ENCODE peak calls at places on chromosomes 13 and 19, in ten cellular contexts. R, W, U, T, L, M, P, J, C and K are unnamed samples.
A peak's percentile ranks its signal among the peaks of the same experiment; 100 is the strongest.

GRCh38 chr19:45800009-45800553 is 7.4 kb upstream of the DMWD start:
- DNase-seq in L (no peak), T (no peak), P (no peak), J (no peak), C (no peak), M (no peak), U (no peak), R (no peak), W (no peak), K (no peak)

GRCh38 chr19:13784731-13785452 is 10.4 kb upstream of the ZSWIM4 start:
- DNase-seq in M (peak; percentile 73), U (peak; percentile 79), P (peak; percentile 20), R (no peak), L (peak; percentile 63), J (peak; percentile 83), C (peak; percentile 68), W (peak; percentile 37), T (peak; percentile 42), K (peak; percentile 79)

GRCh38 chr13:78190296-78190695 is 271.7 kb upstream of the EDNRB start:
- DNase-seq in L (no peak), C (no peak), M (no peak), W (no peak), R (no peak), J (no peak), P (no peak), T (no peak), U (no peak), K (no peak)

GRCh38 chr13:38180100-38180499 is 169.6 kb upstream of the UFM1 start:
- DNase-seq in P (no peak), R (no peak), T (no peak), J (no peak), L (no peak), U (no peak), C (no peak), W (no peak), M (no peak), K (no peak)

GRCh38 chr13:112986470-112986869 is 17.5 kb downstream of the MCF2L start:
- DNase-seq in R (no peak), L (no peak), P (no peak), M (no peak), C (no peak), W (no peak), T (no peak), J (no peak), U (no peak), K (no peak)

GRCh38 chr13:72698164-72698563 is 29.3 kb downstream of the MZT1 start:
- DNase-seq in R (no peak), T (no peak), C (no peak), W (no peak), M (no peak), L (no peak), J (no peak), P (no peak), U (no peak), K (no peak)

GRCh38 chr19:42038675-42039074 is 31.3 kb downstream of the GRIK5 start:
- DNase-seq in T (no peak), P (no peak), R (no peak), L (no peak), U (no peak), J (no peak), C (no peak), M (no peak), W (no peak), K (no peak)

GRCh38 chr13:42715909-42716308 is 65.5 kb upstream of the FAM216B start:
- DNase-seq in J (no peak), U (no peak), C (no peak), R (no peak), P (no peak), L (no peak), T (no peak), M (no peak), W (no peak), K (no peak)

GRCh38 chr13:109678459-109678858 is 107.9 kb downstream of the IRS2 start:
- DNase-seq in L (no peak), W (no peak), U (no peak), T (no peak), R (no peak), M (no peak), J (no peak), C (no peak), P (no peak), K (no peak)

GRCh38 chr19:40597329-40597838 is 3.8 kb upstream of the LTBP4 start:
- DNase-seq in L (no peak), C (no peak), P (no peak), R (no peak), W (no peak), J (no peak), M (no peak), U (no peak), T (no peak), K (no peak)

GRCh38 chr13:53499551-53499950 is 470.9 kb downstream of the OLFM4 start:
- DNase-seq in J (no peak), M (no peak), P (no peak), L (no peak), W (no peak), U (no peak), C (peak; percentile 10), T (no peak), R (no peak), K (no peak)

GRCh38 chr19:3346677-3347353 is 19.6 kb upstream of the NFIC start:
- DNase-seq in W (no peak), J (no peak), L (no peak), C (peak; percentile 84), U (no peak), P (no peak), T (no peak), M (no peak), R (peak; percentile 82), K (no peak)

GRCh38 chr13:90545070-90545840 is 802.2 kb upstream of the MIR17HG start:
- DNase-seq in R (no peak), W (no peak), M (no peak), P (no peak), J (no peak), U (no peak), C (peak; percentile 28), L (no peak), T (no peak), K (no peak)

GRCh38 chr19:3224346-3225325 is at the start of gene CELF5:
- DNase-seq in T (peak; percentile 14), L (peak; percentile 42), R (no peak), W (no peak), J (peak; percentile 65), P (no peak), C (peak; percentile 27), U (peak; percentile 80), M (peak; percentile 27), K (peak; percentile 82)

GRCh38 chr13:97976551-97977375 is 23.3 kb downstream of the IPO5 start:
- DNase-seq in T (no peak), U (peak; percentile 68), L (no peak), C (no peak), J (peak; percentile 26), P (no peak), M (no peak), R (peak; percentile 64), W (peak; percentile 83), K (no peak)

GRCh38 chr19:6220385-6221191 is 59.2 kb downstream of the MLLT1 start:
- DNase-seq in P (no peak), J (no peak), U (no peak), L (no peak), T (no peak), M (no peak), W (no peak), R (no peak), C (no peak), K (no peak)

GRCh38 chr13:53200498-53201453 is 172.2 kb downstream of the OLFM4 start:
- DNase-seq in J (peak; percentile 12), L (peak; percentile 16), C (no peak), P (no peak), U (peak; percentile 89), R (no peak), M (no peak), T (no peak), W (no peak), K (peak; percentile 93)

GRCh38 chr13:30734434-30734833 is 909 bp upstream of the ALOX5AP start:
- DNase-seq in R (no peak), P (no peak), C (no peak), T (no peak), J (no peak), U (no peak), W (no peak), M (no peak), L (no peak), K (no peak)

GRCh38 chr19:14972676-14973075 is 7.0 kb downstream of the SLC1A6 start:
- DNase-seq in W (no peak), P (no peak), T (no peak), U (no peak), C (no peak), M (no peak), L (no peak), R (no peak), J (no peak), K (no peak)

GRCh38 chr13:108985166-108985565 is 355.8 kb downstream of the MYO16 start:
- DNase-seq in U (no peak), M (no peak), W (no peak), J (no peak), T (no peak), R (no peak), C (no peak), L (no peak), P (no peak), K (no peak)

GRCh38 chr13:72430923-72431322 is 296.5 kb downstream of the MZT1 start:
- DNase-seq in W (no peak), L (no peak), M (no peak), R (no peak), P (no peak), T (no peak), J (no peak), U (no peak), C (no peak), K (no peak)

GRCh38 chr19:55105237-55105636 is 12.2 kb downstream of the PPP1R12C start:
- DNase-seq in U (no peak), M (no peak), J (no peak), T (no peak), P (no peak), R (no peak), L (no peak), C (no peak), W (no peak), K (no peak)

GRCh38 chr19:3129112-3129511 is 6.7 kb upstream of the GNA15 start:
- DNase-seq in P (no peak), U (no peak), C (no peak), T (no peak), L (no peak), J (no peak), W (no peak), M (peak; percentile 46), R (no peak), K (no peak)

GRCh38 chr19:46755077-46755852 is 9.0 kb upstream of the STRN4 start:
- DNase-seq in W (no peak), T (no peak), U (no peak), M (no peak), C (no peak), L (no peak), J (no peak), R (no peak), P (no peak), K (no peak)

GRCh38 chr13:45575146-45575829 is 40.3 kb downstream of the ERICH6B start:
- DNase-seq in W (no peak), M (no peak), R (no peak), U (no peak), T (no peak), P (no peak), J (no peak), C (no peak), L (no peak), K (no peak)

GRCh38 chr13:73261739-73262216 is 203.0 kb downstream of the KLF5 start:
- DNase-seq in T (no peak), U (peak; percentile 30), J (no peak), P (no peak), L (no peak), C (no peak), W (no peak), M (no peak), R (no peak), K (no peak)

GRCh38 chr19:46040952-46041500 is at the start of gene IGFL4:
- DNase-seq in U (peak; percentile 43), L (no peak), J (no peak), R (no peak), W (no peak), C (no peak), P (no peak), T (no peak), M (no peak), K (no peak)

GRCh38 chr13:99656843-99657506 is 155.7 kb downstream of the TM9SF2 start:
- DNase-seq in R (no peak), L (no peak), M (no peak), P (no peak), C (no peak), T (no peak), U (no peak), W (no peak), J (no peak), K (no peak)